ENCODE peak calls at places on chromosome 18, in five cellular contexts. N is fibroblast of lung, K is DMS 273 treated with DMSO at 0.1 percent for 48 hours, M is NCI-H1105 treated with DMSO at 0.1 percent for 48 hours, R is NCI-H1092. L is an unnamed sample.

GRCh38 chr18:33928226-33928625 is 296.5 kb downstream of the NOL4 start:
- DNase-seq in R (no peak), N (peak), M (no peak), K (no peak), L (no peak)

GRCh38 chr18:49026501-49027378 is 76.0 kb upstream of the SMAD7 start:
- DNase-seq in K (no peak), M (no peak), N (no peak), R (no peak), L (no peak)

GRCh38 chr18:36378194-36378593 is 80.7 kb downstream of the FHOD3 start:
- DNase-seq in N (no peak), K (no peak), M (no peak), R (no peak), L (no peak)

GRCh38 chr18:7066965-7067555 is 50.5 kb downstream of the LAMA1 start:
- DNase-seq in R (no peak), K (no peak), M (no peak), N (no peak), L (no peak)

GRCh38 chr18:68865503-68865902 is 67.6 kb downstream of the CCDC102B start:
- DNase-seq in M (no peak), R (no peak), K (no peak), N (no peak), L (no peak)

GRCh38 chr18:70036168-70036567 is 88.5 kb upstream of the CD226 start:
- DNase-seq in M (no peak), K (no peak), R (no peak), N (no peak), L (no peak)

GRCh38 chr18:7623681-7624080 is 56.6 kb downstream of the PTPRM start:
- DNase-seq in N (no peak), K (no peak), R (no peak), M (no peak), L (no peak)

GRCh38 chr18:8816805-8817204 is 111.4 kb downstream of the MTCL1 start:
- DNase-seq in K (no peak), M (no peak), R (no peak), N (peak), L (no peak)

GRCh38 chr18:26546170-26546874 is 2.0 kb downstream of the KCTD1 start:
- DNase-seq in K (no peak), R (no peak), N (peak), M (no peak), L (no peak)

GRCh38 chr18:79921984-79922965 is 29.2 kb downstream of the SLC66A2 start:
- DNase-seq in K (no peak), N (no peak), R (no peak), M (no peak), L (no peak)

GRCh38 chr18:62771494-62771893 is 56.2 kb downstream of the PHLPP1 start:
- DNase-seq in K (no peak), N (no peak), R (no peak), M (no peak), L (no peak)

GRCh38 chr18:31129398-31130115 is 27.3 kb upstream of the DSC2 start:
- DNase-seq in M (no peak), N (no peak), K (no peak), R (no peak), L (no peak)

GRCh38 chr18:73283788-73284187 is 416.0 kb upstream of the NETO1 start:
- DNase-seq in R (no peak), K (no peak), M (no peak), N (peak), L (peak)

GRCh38 chr18:69755856-69756496 is 191.7 kb downstream of the CD226 start:
- DNase-seq in R (no peak), N (no peak), M (no peak), K (no peak), L (no peak)

GRCh38 chr18:49016648-49017539 is 66.1 kb upstream of the SMAD7 start:
- DNase-seq in R (no peak), M (no peak), N (peak), K (no peak), L (peak)

GRCh38 chr18:70181015-70181414 is 24.5 kb downstream of the RTTN start:
- DNase-seq in K (no peak), M (no peak), R (no peak), N (peak), L (peak)

GRCh38 chr18:76274470-76275289 is 220.4 kb downstream of the ZNF516 start:
- DNase-seq in M (no peak), K (no peak), N (no peak), R (peak), L (no peak)

GRCh38 chr18:456361-456821 is 44.1 kb downstream of the COLEC12 start:
- DNase-seq in M (no peak), N (peak), R (no peak), K (no peak), L (peak)

GRCh38 chr18:58202406-58202730 is 158.3 kb downstream of the NEDD4L start:
- DNase-seq in M (no peak), R (no peak), K (no peak), N (no peak), L (no peak)

GRCh38 chr18:7711495-7711894 is 144.4 kb downstream of the PTPRM start:
- DNase-seq in K (no peak), N (no peak), M (no peak), R (no peak), L (no peak)

GRCh38 chr18:53991202-53991601 is 233.3 kb downstream of the MBD2 start:
- DNase-seq in K (no peak), N (peak), M (no peak), R (no peak), L (peak)

GRCh38 chr18:36613069-36613468 is 215.7 kb downstream of the TPGS2 start:
- DNase-seq in N (no peak), M (no peak), R (no peak), K (no peak), L (no peak)

GRCh38 chr18:49207373-49207772 is 253.1 kb downstream of the DYM start:
- DNase-seq in M (no peak), R (no peak), K (no peak), N (no peak), L (no peak)

GRCh38 chr18:51150430-51150746 is 47.1 kb downstream of the MEX3C start:
- DNase-seq in K (no peak), N (no peak), M (no peak), R (no peak), L (no peak)

GRCh38 chr18:10705291-10705690 is 179.5 kb downstream of the NAPG start:
- DNase-seq in K (no peak), M (no peak), R (no peak), N (no peak), L (no peak)

L was measured in skeletal muscle cell.